ENCODE peak calls at places on chromosomes 6 and 20, in six cellular contexts. Z is neural progenitor cell; S is T47D; R is left cardiac atrium; J is colonic mucosa; P is stimulated activated CD8-positive, alpha-beta memory T cell treated with anti-CD3 and anti-CD28 coated beads, Interleukin-12 subunit alpha, Interleukin-12 subunit beta, amount 100 ng/mL, for 1 hour. E is an unnamed sample.

GRCh38 chr6:11613858-11614257 is 76.3 kb downstream of the TMEM170B start:
- DNase-seq in Z (no peak), S (no peak), R (no peak), J (no peak), P (no peak), E (no peak)

GRCh38 chr6:11366183-11366933 is 133.9 kb upstream of the NEDD9 start:
- DNase-seq in Z (no peak), S (no peak), R (no peak), J (no peak), P (no peak), E (no peak)

GRCh38 chr6:2560140-2560818 is 190.4 kb downstream of the MYLK4 start:
- DNase-seq in Z (no peak), S (no peak), R (no peak), J (no peak), P (no peak), E (no peak)

GRCh38 chr6:166715065-166715464 is 88.0 kb upstream of the RPS6KA2 start:
- DNase-seq in Z (peak), S (no peak), R (no peak), J (no peak), P (no peak), E (no peak)

GRCh38 chr6:126054258-126054702 is 67.9 kb downstream of the TRMT11 start:
- DNase-seq in Z (no peak), S (no peak), R (no peak), J (peak), P (no peak), E (peak)

GRCh38 chr6:12890171-12890790 is 173.7 kb downstream of the PHACTR1 start:
- DNase-seq in Z (no peak), S (no peak), R (no peak), J (peak), P (no peak), E (no peak)

GRCh38 chr6:166572370-166573261 is 13.9 kb downstream of the RAMACL start:
- DNase-seq in Z (peak), S (no peak), R (no peak), J (no peak), P (no peak), E (no peak)

GRCh38 chr20:7851031-7851490 is 89.2 kb downstream of the HAO1 start:
- DNase-seq in Z (no peak), S (no peak), R (no peak), J (no peak), P (no peak), E (no peak)

GRCh38 chr6:28117386-28118050 is 6.9 kb upstream of the ZSCAN16 start:
- DNase-seq in Z (no peak), S (no peak), R (no peak), J (no peak), P (no peak), E (no peak)

GRCh38 chr6:168600381-168600780 is 159.4 kb downstream of the SMOC2 start:
- DNase-seq in Z (no peak), S (no peak), R (no peak), J (no peak), P (no peak), E (no peak)

GRCh38 chr6:87407896-87408720 is at the start of gene CFAP206:
- DNase-seq in Z (peak), S (peak), R (peak), J (peak), P (peak), E (peak)

E was measured in left lobe of liver.